ENCODE peak calls at places on chromosome 22, in five cellular contexts. One of them, this sample, is unnamed.
A peak's percentile ranks its signal among the peaks of the same experiment; 100 is the strongest.

GRCh38 chr22:26170795-26171194 is 1.5 kb downstream of the SEZ6L start:
- DNase-seq in effector memory CD4-positive, alpha-beta T cell: no peak
- DNase-seq in cardiac muscle cell: peak; percentile 85
- DNase-seq in lung: no peak
- DNase-seq in colonic mucosa: no peak
- DNase-seq in this sample: no peak

GRCh38 chr22:19739448-19739895 is 16.1 kb downstream of the GP1BB start:
- DNase-seq in effector memory CD4-positive, alpha-beta T cell: no peak
- DNase-seq in cardiac muscle cell: no peak
- DNase-seq in lung: no peak
- DNase-seq in colonic mucosa: no peak
- DNase-seq in this sample: no peak

GRCh38 chr22:32702421-32702820 is 99.1 kb upstream of the TIMP3 start:
- DNase-seq in effector memory CD4-positive, alpha-beta T cell: no peak
- DNase-seq in cardiac muscle cell: no peak
- DNase-seq in lung: no peak
- DNase-seq in colonic mucosa: no peak
- DNase-seq in this sample: no peak

GRCh38 chr22:36117053-36117554 is 43.5 kb downstream of the APOL3 start:
- DNase-seq in effector memory CD4-positive, alpha-beta T cell: no peak
- DNase-seq in cardiac muscle cell: peak; percentile 47
- DNase-seq in lung: no peak
- DNase-seq in colonic mucosa: no peak
- DNase-seq in this sample: no peak

GRCh38 chr22:19937616-19938473 is 3.7 kb upstream of the COMT start:
- DNase-seq in effector memory CD4-positive, alpha-beta T cell: no peak
- DNase-seq in cardiac muscle cell: no peak
- DNase-seq in lung: no peak
- DNase-seq in colonic mucosa: no peak
- DNase-seq in this sample: no peak

GRCh38 chr22:38494939-38495338 is 11.2 kb downstream of the DDX17 start:
- DNase-seq in effector memory CD4-positive, alpha-beta T cell: no peak
- DNase-seq in cardiac muscle cell: no peak
- DNase-seq in lung: no peak
- DNase-seq in colonic mucosa: no peak
- DNase-seq in this sample: no peak

GRCh38 chr22:25843660-25844275 is 101.8 kb downstream of the MYO18B start:
- DNase-seq in effector memory CD4-positive, alpha-beta T cell: no peak
- DNase-seq in cardiac muscle cell: no peak
- DNase-seq in lung: no peak
- DNase-seq in colonic mucosa: no peak
- DNase-seq in this sample: no peak

GRCh38 chr22:42399315-42400271 is 32.6 kb downstream of the NFAM1 start:
- DNase-seq in effector memory CD4-positive, alpha-beta T cell: no peak
- DNase-seq in cardiac muscle cell: peak; percentile 92
- DNase-seq in lung: peak; percentile 39
- DNase-seq in colonic mucosa: peak; percentile 36
- DNase-seq in this sample: no peak

GRCh38 chr22:30776476-30776875 is 81.8 kb downstream of the OSBP2 start:
- DNase-seq in effector memory CD4-positive, alpha-beta T cell: no peak
- DNase-seq in cardiac muscle cell: no peak
- DNase-seq in lung: no peak
- DNase-seq in colonic mucosa: no peak
- DNase-seq in this sample: no peak

GRCh38 chr22:26737262-26737661 is 79.9 kb downstream of the MIAT start:
- DNase-seq in effector memory CD4-positive, alpha-beta T cell: no peak
- DNase-seq in cardiac muscle cell: no peak
- DNase-seq in lung: no peak
- DNase-seq in colonic mucosa: no peak
- DNase-seq in this sample: no peak

GRCh38 chr22:46001426-46002106 is 24.6 kb upstream of the WNT7B start:
- DNase-seq in effector memory CD4-positive, alpha-beta T cell: no peak
- DNase-seq in cardiac muscle cell: no peak
- DNase-seq in lung: no peak
- DNase-seq in colonic mucosa: no peak
- DNase-seq in this sample: no peak

GRCh38 chr22:37626144-37626543 is 13.3 kb upstream of the SH3BP1 start:
- DNase-seq in effector memory CD4-positive, alpha-beta T cell: no peak
- DNase-seq in cardiac muscle cell: no peak
- DNase-seq in lung: peak; percentile 59
- DNase-seq in colonic mucosa: no peak
- DNase-seq in this sample: no peak

GRCh38 chr22:31496735-31497146 is 405 bp downstream of the SFI1 start:
- DNase-seq in effector memory CD4-positive, alpha-beta T cell: peak; percentile 20
- DNase-seq in cardiac muscle cell: no peak
- DNase-seq in lung: no peak
- DNase-seq in colonic mucosa: peak; percentile 54
- DNase-seq in this sample: no peak

DNA sequence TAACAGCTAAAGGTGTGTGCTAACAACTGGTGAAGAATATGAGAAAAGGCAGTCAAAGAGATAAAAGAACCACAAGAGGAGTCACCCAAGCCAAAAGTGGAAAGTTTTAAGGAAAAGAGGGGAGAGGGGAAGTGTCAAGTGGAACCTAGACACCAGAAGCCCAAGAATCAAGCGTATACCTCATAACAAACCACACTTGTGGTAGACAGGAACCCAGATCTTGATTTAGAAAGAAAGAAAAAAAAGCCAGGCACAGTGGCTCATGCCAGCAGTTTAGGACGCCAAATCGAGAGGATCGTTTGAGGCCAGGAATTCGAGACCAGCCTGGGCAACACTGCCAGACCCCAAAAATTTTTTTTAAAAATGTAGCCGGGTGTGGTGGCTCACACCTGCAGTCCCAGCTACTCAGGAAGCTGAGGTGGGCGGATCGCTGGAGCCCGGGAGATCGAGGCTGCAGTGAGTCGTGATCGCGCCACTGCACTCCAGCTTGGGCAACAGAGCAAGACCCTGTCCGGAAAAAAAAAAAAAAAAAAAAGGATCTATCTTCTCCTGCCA is 877 bp downstream of the SLC25A17 start:
- DNase-seq in effector memory CD4-positive, alpha-beta T cell: no peak
- DNase-seq in cardiac muscle cell: no peak
- DNase-seq in lung: no peak
- DNase-seq in colonic mucosa: no peak
- DNase-seq in this sample: no peak
- H3K4me3 ChIP-seq in effector memory CD4-positive, alpha-beta T cell: peak overlapping the region; percentile 100
- H3K4me3 ChIP-seq in cardiac muscle cell: peak overlapping the region; percentile 82
- H3K4me3 ChIP-seq in lung: peak overlapping the region; percentile 94
- H3K4me3 ChIP-seq in colonic mucosa: peak overlapping the region; percentile 89
- H3K4me3 ChIP-seq in this sample: peak overlapping the region; percentile 88

GRCh38 chr22:23253475-23254055 is 73.3 kb downstream of the BCR start:
- DNase-seq in effector memory CD4-positive, alpha-beta T cell: no peak
- DNase-seq in cardiac muscle cell: no peak
- DNase-seq in lung: no peak
- DNase-seq in colonic mucosa: no peak
- DNase-seq in this sample: no peak
- H3K4me1 ChIP-seq in effector memory CD4-positive, alpha-beta T cell: peaks cover 14% of the 10 kb centered on the region
- H3K4me1 ChIP-seq in cardiac muscle cell: peaks cover 30% of the 10 kb centered on the region
- H3K4me1 ChIP-seq in lung: peaks cover 31% of the 10 kb centered on the region
- H3K4me1 ChIP-seq in colonic mucosa: peaks cover 6% of the 10 kb centered on the region
- H3K4me1 ChIP-seq in this sample: peaks cover 12% of the 10 kb centered on the region

DNA sequence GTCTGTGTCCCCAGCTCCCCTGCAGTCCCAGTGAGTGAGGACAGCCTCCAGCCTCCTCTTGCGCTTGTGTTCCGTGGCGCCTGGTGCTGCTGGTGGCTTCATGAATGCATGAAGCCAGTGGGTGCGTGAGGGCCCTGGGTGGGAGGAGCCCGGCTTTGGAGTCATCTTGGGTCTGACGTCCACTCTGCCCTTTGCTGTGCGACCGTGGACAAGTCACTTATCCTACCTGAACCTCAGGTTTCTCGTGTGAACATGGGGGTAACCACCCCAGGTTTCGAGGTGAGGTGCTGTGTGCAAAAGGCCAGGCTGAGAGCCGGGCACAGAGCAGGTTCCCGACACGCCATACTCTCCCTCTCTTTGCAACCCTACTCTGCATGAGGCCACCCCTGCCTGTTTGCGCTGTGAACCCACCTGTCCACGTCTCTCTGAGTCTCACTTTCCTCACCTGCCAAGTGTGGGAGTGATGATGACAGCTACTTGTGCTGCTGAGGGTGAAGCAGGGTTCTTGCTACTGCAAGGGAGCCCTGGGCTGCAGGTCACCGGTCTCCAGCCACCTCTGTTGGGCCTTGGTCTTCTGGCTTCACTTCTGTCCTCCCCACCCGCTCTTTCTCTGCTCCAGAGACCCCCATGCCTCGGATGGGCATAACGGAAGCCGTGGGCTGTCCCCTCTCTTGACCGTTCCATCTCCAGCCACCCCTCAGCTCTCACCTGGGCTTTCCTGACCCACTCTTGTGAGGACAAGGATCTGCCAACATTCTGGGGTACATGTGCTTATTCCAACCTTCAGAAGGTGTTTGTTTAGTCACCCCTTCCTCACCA is 537.6 kb downstream of the TBC1D22A start:
- DNase-seq in effector memory CD4-positive, alpha-beta T cell: no peak
- DNase-seq in cardiac muscle cell: no peak
- DNase-seq in lung: no peak
- DNase-seq in colonic mucosa: no peak
- DNase-seq in this sample: no peak
- H3K9me3 ChIP-seq in effector memory CD4-positive, alpha-beta T cell: no peaks in the 10 kb centered on the region
- H3K9me3 ChIP-seq in cardiac muscle cell: no peaks in the 10 kb centered on the region
- H3K9me3 ChIP-seq in lung: no peaks in the 10 kb centered on the region
- H3K9me3 ChIP-seq in colonic mucosa: no peaks in the 10 kb centered on the region
- H3K9me3 ChIP-seq in this sample: peaks cover 35% of the 10 kb centered on the region

DNA sequence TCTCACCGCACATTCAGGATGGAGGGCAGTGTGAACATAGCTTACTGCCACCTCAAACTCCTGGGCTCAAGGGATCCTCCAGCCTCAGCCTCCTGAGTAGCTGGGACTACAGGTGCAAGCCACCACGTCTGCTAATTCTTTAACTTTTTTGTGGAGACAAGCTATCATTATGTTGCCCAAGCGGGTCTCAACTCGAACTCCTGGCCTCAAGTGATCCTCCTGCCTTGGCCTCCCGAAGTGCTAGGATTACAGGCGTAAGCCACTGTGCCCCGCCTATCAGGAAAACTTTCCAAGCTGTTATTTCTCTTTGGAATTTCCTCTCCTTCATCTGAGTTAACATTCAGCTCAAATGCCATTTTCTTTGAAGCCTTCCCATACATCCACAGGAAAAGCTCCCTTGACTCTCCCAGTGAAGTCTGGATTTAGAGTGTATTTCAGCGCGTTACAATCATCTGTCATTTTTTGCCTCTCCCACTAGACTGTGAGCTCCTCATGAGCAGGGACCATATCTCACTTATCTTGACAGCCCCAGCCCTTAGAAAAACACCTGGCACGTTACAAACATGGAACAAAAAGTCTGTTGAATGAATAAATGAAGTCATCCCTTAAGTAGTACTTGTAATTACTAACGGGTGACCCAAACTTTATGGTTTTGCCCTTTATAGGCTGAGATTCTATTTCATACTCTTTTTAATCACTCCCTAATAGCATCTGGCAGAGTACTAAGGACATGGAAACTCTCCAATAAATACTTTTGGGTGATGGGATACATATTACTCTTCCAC is 2.2 kb downstream of the MRTFA start:
- DNase-seq in effector memory CD4-positive, alpha-beta T cell: no peak
- DNase-seq in cardiac muscle cell: no peak
- DNase-seq in lung: no peak
- DNase-seq in colonic mucosa: no peak
- DNase-seq in this sample: no peak
- H3K4me3 ChIP-seq in effector memory CD4-positive, alpha-beta T cell: no peak overlapping the region
- H3K4me3 ChIP-seq in cardiac muscle cell: peak overlapping the region; percentile 1
- H3K4me3 ChIP-seq in lung: no peak overlapping the region
- H3K4me3 ChIP-seq in colonic mucosa: no peak overlapping the region
- H3K4me3 ChIP-seq in this sample: no peak overlapping the region

GRCh38 chr22:28413612-28414011 is 266.0 kb downstream of the TTC28 start:
- DNase-seq in effector memory CD4-positive, alpha-beta T cell: no peak
- DNase-seq in cardiac muscle cell: no peak
- DNase-seq in lung: no peak
- DNase-seq in colonic mucosa: no peak
- DNase-seq in this sample: no peak

GRCh38 chr22:28411125-28411524 is 268.5 kb downstream of the TTC28 start:
- DNase-seq in effector memory CD4-positive, alpha-beta T cell: no peak
- DNase-seq in cardiac muscle cell: no peak
- DNase-seq in lung: no peak
- DNase-seq in colonic mucosa: no peak
- DNase-seq in this sample: no peak

GRCh38 chr22:28410050-28410816 is 269.4 kb downstream of the TTC28 start:
- DNase-seq in effector memory CD4-positive, alpha-beta T cell: no peak
- DNase-seq in cardiac muscle cell: no peak
- DNase-seq in lung: no peak
- DNase-seq in colonic mucosa: no peak
- DNase-seq in this sample: no peak

GRCh38 chr22:28417426-28417825 is 262.2 kb downstream of the TTC28 start:
- DNase-seq in effector memory CD4-positive, alpha-beta T cell: no peak
- DNase-seq in cardiac muscle cell: no peak
- DNase-seq in lung: no peak
- DNase-seq in colonic mucosa: no peak
- DNase-seq in this sample: no peak

DNA sequence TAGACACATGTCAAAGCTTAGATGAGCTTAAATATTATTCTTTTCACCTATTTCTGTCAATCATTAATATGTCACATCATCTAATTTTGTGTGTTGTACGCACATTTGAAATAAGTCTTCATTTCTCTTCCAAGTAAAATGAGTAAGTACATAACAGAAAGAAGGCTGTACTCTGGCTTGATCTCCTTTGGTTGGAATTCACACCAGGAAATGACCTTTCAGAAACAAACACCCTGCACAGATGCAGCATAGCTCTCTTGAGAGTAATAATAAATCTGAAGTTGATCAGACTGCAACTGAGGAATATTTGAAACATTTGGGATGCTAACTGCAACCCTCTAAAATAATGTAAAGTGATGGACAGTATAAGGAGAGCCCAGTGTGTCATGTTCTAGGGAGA is 265.6 kb downstream of the TTC28 start:
- DNase-seq in effector memory CD4-positive, alpha-beta T cell: no peak
- DNase-seq in cardiac muscle cell: no peak
- DNase-seq in lung: no peak
- DNase-seq in colonic mucosa: no peak
- DNase-seq in this sample: no peak
- H3K4me1 ChIP-seq in effector memory CD4-positive, alpha-beta T cell: no peaks in the 10 kb centered on the region
- H3K4me1 ChIP-seq in cardiac muscle cell: peaks cover 3% of the 10 kb centered on the region
- H3K4me1 ChIP-seq in lung: peaks cover 1% of the 10 kb centered on the region
- H3K4me1 ChIP-seq in colonic mucosa: no peaks in the 10 kb centered on the region
- H3K4me1 ChIP-seq in this sample: no peaks in the 10 kb centered on the region

DNA sequence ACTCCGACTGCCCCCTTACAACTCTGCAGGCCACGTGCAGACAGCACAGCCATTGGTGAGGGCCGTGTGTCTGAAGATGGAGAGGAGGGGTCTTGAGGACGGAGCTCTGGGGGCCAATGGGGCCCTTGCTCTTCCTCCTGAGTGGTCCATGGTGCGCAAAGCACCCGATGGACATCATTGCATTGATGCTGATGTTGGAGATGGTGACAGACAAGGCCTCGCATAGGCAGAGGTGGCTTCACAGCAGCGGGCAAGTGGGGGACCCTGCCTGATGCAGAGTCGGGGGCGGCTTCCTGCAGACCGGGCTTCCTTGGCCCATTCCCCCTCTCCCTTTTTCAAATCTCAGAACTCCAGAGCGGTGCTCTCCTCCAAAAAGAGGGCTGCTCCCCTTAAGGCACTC is 278.4 kb downstream of the BRD1 start:
- DNase-seq in effector memory CD4-positive, alpha-beta T cell: no peak
- DNase-seq in cardiac muscle cell: no peak
- DNase-seq in lung: no peak
- DNase-seq in colonic mucosa: no peak
- DNase-seq in this sample: no peak
- H3K9me3 ChIP-seq in effector memory CD4-positive, alpha-beta T cell: no peaks in the 10 kb centered on the region
- H3K9me3 ChIP-seq in cardiac muscle cell: no peaks in the 10 kb centered on the region
- H3K9me3 ChIP-seq in lung: no peaks in the 10 kb centered on the region
- H3K9me3 ChIP-seq in colonic mucosa: no peaks in the 10 kb centered on the region
- H3K9me3 ChIP-seq in this sample: peaks cover 43% of the 10 kb centered on the region